ENCODE peak calls at places on chromosomes 16 and 17, in nine cellular contexts. V is tibial artery; G is activated T-helper 1 cell treated with anti-CD3 and anti-CD28 coated beads, Interleukin-12 subunit alpha, Interleukin-12 subunit beta, Interleukin-2, Interleukin-4 antibody, amounts not matched to agents 30 ng/mL and 10 ng/mL and 1 ng/mL, durations not matched to agents 14 hours and 24 hours and 36 hours; L is HFF-Myc; J is caudate nucleus; S is neural crest cell; A is mesenchymal stem cell; O is naive thymus-derived CD4-positive, alpha-beta T cell; N is activated naive CD4-positive, alpha-beta T cell. K is an unnamed sample.

GRCh38 chr17:7716901-7717755 is at the start of gene DNAH2:
- DNase-seq in G (peak), V (peak), O (peak), S (peak), N (no peak), A (peak), L (peak), J (peak), K (no peak)

GRCh38 chr17:79654960-79655382 is 44.1 kb upstream of the RBFOX3 start:
- DNase-seq in V (peak), J (no peak), A (no peak), L (no peak), G (no peak), O (no peak), N (no peak), S (no peak), K (no peak)

GRCh38 chr17:19410875-19411291 is at the start of gene RNF112:
- DNase-seq in G (no peak), A (no peak), O (no peak), S (no peak), N (no peak), V (no peak), L (no peak), J (peak), K (no peak)

GRCh38 chr17:74768069-74768762 is 7.9 kb downstream of the NAT9 start:
- DNase-seq in N (no peak), O (no peak), L (no peak), S (no peak), A (no peak), J (no peak), G (no peak), V (peak), K (no peak)

GRCh38 chr17:4854181-4854681 is 21.1 kb downstream of the MINK1 start:
- DNase-seq in J (no peak), O (no peak), G (no peak), N (no peak), V (no peak), A (no peak), S (no peak), L (no peak), K (no peak)

GRCh38 chr16:64534180-64534780 is 587.6 kb downstream of the CDH11 start:
- DNase-seq in V (no peak), N (no peak), J (no peak), L (no peak), S (no peak), A (no peak), O (no peak), G (no peak), K (no peak)

GRCh38 chr16:77223184-77223583 is 24.0 kb downstream of the SYCE1L start:
- DNase-seq in L (no peak), J (no peak), A (no peak), S (peak), O (no peak), N (peak), V (no peak), G (no peak), K (no peak)

GRCh38 chr16:971981-972315 is 1.2 kb upstream of the LMF1 start:
- DNase-seq in A (no peak), J (no peak), O (no peak), S (no peak), V (no peak), G (no peak), N (no peak), L (no peak), K (no peak)

GRCh38 chr17:48636177-48637018 is 10.2 kb upstream of the HOXB9 start:
- DNase-seq in J (no peak), G (peak), N (peak), O (peak), L (peak), A (peak), V (no peak), S (peak), K (peak)

GRCh38 chr16:15674571-15674970 is 24.5 kb downstream of the NDE1 start:
- DNase-seq in V (no peak), G (no peak), J (no peak), O (no peak), L (no peak), A (no peak), N (no peak), S (no peak), K (no peak)

GRCh38 chr17:64413505-64413904 is 22.8 kb upstream of the PECAM1 start:
- DNase-seq in L (no peak), S (no peak), G (no peak), J (no peak), A (no peak), V (no peak), N (no peak), O (no peak), K (no peak)

GRCh38 chr17:41695954-41696720 is 7.5 kb downstream of the EIF1 start:
- DNase-seq in S (peak), O (peak), V (peak), A (peak), L (no peak), G (peak), N (peak), J (peak), K (peak)

GRCh38 chr17:38338535-38338934 is 5.2 kb downstream of the GPR179 start:
- DNase-seq in A (no peak), L (no peak), J (no peak), S (no peak), N (no peak), G (no peak), O (no peak), V (no peak), K (no peak)

K was measured in central memory CD4-positive, alpha-beta T cell.